ENCODE peak calls at places on chromosome 7, in nine cellular contexts. R is CD8-positive, alpha-beta T cell; J is mesenchymal stem cell; H is tibial artery; B is kidney; O is body of pancreas; A is uterus; V is psoas muscle; U is OCI-LY7. M is an unnamed sample.

GRCh38 chr7:128701062-128701785 is 29.1 kb downstream of the GARIN1A start:
- DNase-seq in R (no peak), J (no peak), H (no peak), B (no peak), O (no peak), A (no peak), V (no peak), U (no peak), M (no peak)

GRCh38 chr7:8387551-8388256 is 45.7 kb upstream of the NXPH1 start:
- DNase-seq in R (no peak), J (no peak), H (no peak), B (peak; percentile 55), O (no peak), A (no peak), V (no peak), U (no peak), M (peak; percentile 8)

GRCh38 chr7:152553671-152554317 is 118.0 kb upstream of the KMT2C start:
- DNase-seq in R (no peak), J (no peak), H (no peak), B (no peak), O (no peak), A (no peak), V (no peak), U (no peak), M (no peak)

GRCh38 chr7:132944774-132945173 is 137.1 kb downstream of the CHCHD3 start:
- DNase-seq in R (no peak), J (no peak), H (no peak), B (no peak), O (no peak), A (no peak), V (no peak), U (no peak), M (no peak)

GRCh38 chr7:154928136-154929005 is 74.6 kb downstream of the PAXIP1 start:
- DNase-seq in R (peak; percentile 46), J (peak; percentile 93), H (no peak), B (no peak), O (peak; percentile 29), A (peak; percentile 37), V (no peak), U (peak; percentile 90), M (no peak)

GRCh38 chr7:43454936-43455518 is 127.9 kb upstream of the STK17A start:
- DNase-seq in R (no peak), J (peak; percentile 56), H (no peak), B (no peak), O (no peak), A (no peak), V (no peak), U (peak; percentile 46), M (no peak)

GRCh38 chr7:29843106-29843505 is 36.8 kb downstream of the WIPF3 start:
- DNase-seq in R (no peak), J (no peak), H (no peak), B (no peak), O (no peak), A (no peak), V (no peak), U (no peak), M (no peak)

GRCh38 chr7:27167170-27167505 is 1.8 kb upstream of the HOXA9 start:
- DNase-seq in R (no peak), J (peak; percentile 47), H (peak; percentile 79), B (peak; percentile 85), O (no peak), A (peak; percentile 53), V (peak; percentile 77), U (no peak), M (peak; percentile 30)

GRCh38 chr7:157397751-157398691 is 61.2 kb downstream of the DNAJB6 start:
- DNase-seq in R (no peak), J (peak; percentile 51), H (peak; percentile 72), B (peak; percentile 77), O (no peak), A (peak; percentile 52), V (peak; percentile 87), U (peak; percentile 31), M (peak; percentile 84)

GRCh38 chr7:43649755-43650274 is 66.9 kb downstream of the STK17A start:
- DNase-seq in R (peak; percentile 74), J (peak; percentile 40), H (no peak), B (no peak), O (no peak), A (no peak), V (no peak), U (peak; percentile 96), M (no peak)

GRCh38 chr7:101112233-101112632 is 14.7 kb upstream of the SERPINE1 start:
- DNase-seq in R (no peak), J (peak; percentile 95), H (peak; percentile 87), B (peak; percentile 93), O (peak; percentile 34), A (peak; percentile 55), V (peak; percentile 82), U (no peak), M (peak; percentile 82)

GRCh38 chr7:42222891-42223290 is 14.1 kb downstream of the GLI3 start:
- DNase-seq in R (no peak), J (peak; percentile 27), H (no peak), B (no peak), O (no peak), A (no peak), V (no peak), U (no peak), M (no peak)

GRCh38 chr7:22896917-22897316 is 74.3 kb upstream of the TOMM7 start:
- DNase-seq in R (no peak), J (no peak), H (no peak), B (no peak), O (no peak), A (no peak), V (no peak), U (no peak), M (no peak)

GRCh38 chr7:973312-973711 is 2.0 kb downstream of the COX19 start:
- DNase-seq in R (no peak), J (no peak), H (no peak), B (no peak), O (no peak), A (no peak), V (no peak), U (no peak), M (no peak)
- H3K27ac ChIP-seq in R (no peak overlapping the region), J (no peak overlapping the region), H (no peak overlapping the region), B (no peak overlapping the region), O (peak overlapping the region; percentile 51), A (no peak overlapping the region), V (no peak overlapping the region), U (no peak overlapping the region), M (no peak overlapping the region)

DNA sequence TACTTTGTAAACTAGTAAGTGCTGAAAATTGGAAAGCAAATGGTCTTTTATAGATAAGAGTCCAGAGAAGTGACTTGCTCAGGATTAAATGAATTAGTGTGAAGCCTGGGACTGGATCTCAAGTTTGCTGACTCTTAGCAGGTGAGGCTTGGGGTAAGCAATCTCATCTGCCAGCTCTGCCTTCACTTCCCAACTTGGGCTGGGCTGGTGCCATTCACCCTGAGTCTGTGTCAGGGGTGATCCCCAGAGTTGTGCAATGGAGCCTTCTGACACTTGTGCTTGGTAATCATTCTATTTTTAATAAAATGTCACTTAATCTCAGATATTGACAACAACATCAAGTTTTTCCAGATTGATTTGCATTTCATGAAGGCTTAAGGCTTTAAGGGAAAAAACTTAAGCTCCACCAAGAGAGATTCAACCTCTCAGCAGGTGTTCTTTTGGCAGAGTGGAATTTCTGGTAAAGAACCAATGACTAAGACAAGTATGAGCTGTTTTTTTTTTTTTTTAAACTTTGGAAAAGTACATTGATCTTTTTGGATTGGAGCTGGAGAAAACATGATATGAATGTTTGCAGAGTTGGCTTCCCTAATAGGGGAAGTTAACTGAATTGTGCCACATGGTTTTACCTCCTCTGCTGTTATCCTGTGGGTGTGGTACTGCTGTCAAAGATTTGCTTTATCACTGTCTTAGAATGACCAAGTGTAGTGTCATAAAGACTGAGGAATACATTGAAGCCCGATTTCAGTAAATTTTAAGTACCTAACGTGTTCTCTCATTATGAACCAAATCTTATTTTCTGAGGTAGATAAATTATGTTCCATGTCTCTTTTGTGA is 48.6 kb upstream of the GPR37 start:
- DNase-seq in R (no peak), J (no peak), H (no peak), B (no peak), O (no peak), A (no peak), V (no peak), U (no peak), M (no peak)
- H3K4me3 ChIP-seq in R (no peak overlapping the region), J (no peak overlapping the region), H (no peak overlapping the region), B (no peak overlapping the region), O (no peak overlapping the region), A (no peak overlapping the region), V (no peak overlapping the region), U (no peak overlapping the region), M (no peak overlapping the region)

GRCh38 chr7:2814682-2815522 is 29.2 kb downstream of the GNA12 start:
- DNase-seq in R (no peak), J (peak; percentile 80), H (no peak), B (no peak), O (no peak), A (no peak), V (no peak), U (no peak), M (no peak)
- H3K4me1 ChIP-seq in R (no peaks in the 10 kb centered on the region), J (peaks cover 52% of the 10 kb centered on the region), H (peaks cover 24% of the 10 kb centered on the region), B (peaks cover 12% of the 10 kb centered on the region), O (peaks cover 4% of the 10 kb centered on the region), A (no peaks in the 10 kb centered on the region), V (peaks cover 10% of the 10 kb centered on the region), U (no peaks in the 10 kb centered on the region), M (peaks cover 24% of the 10 kb centered on the region)

GRCh38 chr7:28165971-28166955 is 14.3 kb downstream of the JAZF1 start:
- DNase-seq in R (no peak), J (peak; percentile 87), H (no peak), B (no peak), O (no peak), A (no peak), V (no peak), U (no peak), M (no peak)

GRCh38 chr7:28165221-28165807 is 15.3 kb downstream of the JAZF1 start:
- DNase-seq in R (no peak), J (peak; percentile 26), H (no peak), B (no peak), O (no peak), A (no peak), V (no peak), U (peak; percentile 58), M (no peak)

GRCh38 chr7:28168393-28169158 is 12.0 kb downstream of the JAZF1 start:
- DNase-seq in R (no peak), J (no peak), H (no peak), B (no peak), O (no peak), A (no peak), V (no peak), U (peak; percentile 73), M (no peak)

GRCh38 chr7:28169166-28169713 is 11.4 kb downstream of the JAZF1 start:
- DNase-seq in R (no peak), J (peak; percentile 38), H (no peak), B (no peak), O (no peak), A (no peak), V (no peak), U (no peak), M (no peak)

DNA sequence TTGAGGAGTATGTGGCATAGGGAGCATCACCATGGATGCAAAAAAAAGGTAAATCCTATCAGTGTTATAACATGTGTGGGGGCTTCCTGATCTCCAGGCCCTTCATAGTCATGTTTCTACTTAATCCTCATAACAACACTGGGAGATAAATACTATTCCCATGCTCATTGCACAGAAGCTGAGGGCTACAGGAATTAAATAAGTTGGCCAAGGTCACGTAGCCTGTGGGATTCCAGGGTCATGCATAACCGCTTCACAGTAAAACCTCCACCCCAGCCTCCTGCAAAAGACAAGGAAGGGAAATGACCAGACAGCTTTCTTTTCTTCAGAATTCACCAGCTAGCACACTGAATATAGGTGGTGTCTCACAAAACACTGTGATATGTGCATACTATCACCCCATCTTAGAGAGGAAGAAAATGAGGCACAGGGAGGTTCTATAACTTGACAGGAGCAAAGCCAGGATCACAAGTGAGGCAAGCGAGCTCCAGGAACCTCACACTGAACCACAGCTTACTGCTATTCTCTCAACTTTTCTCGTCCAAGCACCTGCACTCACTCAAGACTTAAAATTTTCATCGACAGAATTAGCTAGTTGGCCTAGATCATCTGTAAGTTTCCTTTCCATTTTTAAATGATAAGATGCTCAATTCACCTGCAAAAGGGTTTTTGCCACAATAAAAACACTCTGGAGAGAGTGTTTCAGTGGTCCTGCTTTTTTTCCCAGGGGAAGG is 13.4 kb downstream of the JAZF1 start:
- DNase-seq in R (no peak), J (peak; percentile 45), H (no peak), B (no peak), O (no peak), A (no peak), V (no peak), U (peak; percentile 61), M (no peak)
- H3K27ac ChIP-seq in R (no peak overlapping the region), J (peak overlapping the region; percentile 89), H (no peak overlapping the region), B (no peak overlapping the region), O (no peak overlapping the region), A (no peak overlapping the region), V (no peak overlapping the region), U (peak overlapping the region; percentile 76), M (no peak overlapping the region)

M was measured in right cardiac atrium.